ENCODE peak calls at places on chromosomes 13 and 19, in five cellular contexts. J is endodermal cell, N is adipocyte, Z is upper lobe of left lung, C is Karpas-422. E is an unnamed sample.

GRCh38 chr13:90184355-90184754 is 1163.1 kb upstream of the MIR17HG start:
- DNase-seq in C (no peak), J (no peak), N (no peak), Z (no peak), E (no peak)

GRCh38 chr19:861756-862528 is 2.5 kb downstream of the CFD start:
- DNase-seq in C (peak; percentile 90), J (peak; percentile 97), Z (peak; percentile 61), N (peak; percentile 74), E (peak; percentile 89)

GRCh38 chr19:1941146-1942077 is at the start of gene CSNK1G2:
- DNase-seq in C (peak; percentile 56), J (no peak), N (no peak), Z (no peak), E (peak; percentile 30)

GRCh38 chr13:24727731-24728601 is 36.0 kb upstream of the RNF17 start:
- DNase-seq in C (peak; percentile 92), J (peak; percentile 86), Z (peak; percentile 69), N (peak; percentile 94), E (peak; percentile 59)

GRCh38 chr19:56085571-56086275 is 35.4 kb downstream of the ZNF787 start:
- DNase-seq in J (no peak), N (no peak), Z (no peak), C (no peak), E (no peak)

GRCh38 chr13:25406377-25406776 is 34.6 kb downstream of the ATP8A2 start:
- DNase-seq in C (peak; percentile 45), N (peak; percentile 2), Z (no peak), J (peak; percentile 67), E (no peak)

GRCh38 chr19:10625003-10625761 is at the start of gene SLC44A2:
- DNase-seq in C (no peak), J (peak; percentile 93), N (peak; percentile 90), Z (peak; percentile 89), E (peak; percentile 93)

GRCh38 chr13:68745517-68745916 is 1362.1 kb upstream of the ATXN8OS start:
- DNase-seq in J (no peak), Z (no peak), C (no peak), N (no peak), E (no peak)

GRCh38 chr19:36198116-36198515 is 16.3 kb downstream of the ZNF565 start:
- DNase-seq in C (no peak), J (no peak), Z (no peak), N (no peak), E (no peak)

GRCh38 chr13:69565334-69565733 is 542.3 kb upstream of the ATXN8OS start:
- DNase-seq in C (peak; percentile 74), Z (no peak), N (no peak), J (peak; percentile 77), E (peak; percentile 35)

GRCh38 chr13:32587014-32587773 is 942 bp downstream of the PDS5B start:
- DNase-seq in C (peak; percentile 86), N (peak; percentile 86), Z (peak; percentile 86), J (peak; percentile 82), E (peak; percentile 79)

GRCh38 chr19:4149518-4150288 is 3.7 kb upstream of the CREB3L3 start:
- DNase-seq in Z (peak; percentile 35), N (no peak), C (no peak), J (no peak), E (peak; percentile 80)

GRCh38 chr19:531753-532571 is at the start of gene CDC34:
- DNase-seq in Z (no peak), J (peak; percentile 58), C (peak; percentile 67), N (peak; percentile 39), E (peak; percentile 61)

GRCh38 chr13:105847532-105848295 is 687.7 kb downstream of the EFNB2 start:
- DNase-seq in C (no peak), Z (no peak), J (no peak), N (peak; percentile 6), E (no peak)

GRCh38 chr19:51138549-51138979 is 3.5 kb upstream of the SIGLEC7 start:
- DNase-seq in Z (peak; percentile 81), J (peak; percentile 33), C (no peak), N (no peak), E (no peak)

GRCh38 chr13:102642475-102642874 is 45.7 kb downstream of the TPP2 start:
- DNase-seq in N (no peak), C (no peak), J (no peak), Z (peak; percentile 73), E (peak; percentile 70)

GRCh38 chr19:2618611-2619010 is 83.9 kb downstream of the GNG7 start:
- DNase-seq in J (no peak), N (peak; percentile 58), C (peak; percentile 65), Z (peak; percentile 92), E (peak; percentile 86)

GRCh38 chr19:51071006-51071405 is 6.1 kb upstream of the KLK13 start:
- DNase-seq in J (no peak), C (no peak), N (no peak), Z (no peak), E (no peak)

GRCh38 chr13:83221256-83221655 is 661.0 kb downstream of the SLITRK1 start:
- DNase-seq in C (no peak), J (no peak), N (no peak), Z (no peak), E (no peak)

GRCh38 chr19:35736913-35737886 is 5.1 kb downstream of the IGFLR1 start:
- DNase-seq in Z (no peak), C (peak; percentile 67), J (no peak), N (no peak), E (peak; percentile 47)

GRCh38 chr13:30037306-30037705 is 186.9 kb upstream of the UBL3 start:
- DNase-seq in N (no peak), Z (no peak), J (peak; percentile 87), C (no peak), E (no peak)

GRCh38 chr19:21434516-21434915 is 37.6 kb downstream of the ZNF493 start:
- DNase-seq in C (no peak), J (no peak), N (no peak), Z (no peak), E (no peak)

GRCh38 chr19:21434967-21435544 is 38.1 kb downstream of the ZNF493 start:
- DNase-seq in J (no peak), N (no peak), C (no peak), Z (no peak), E (no peak)

GRCh38 chr19:21440321-21440720 is 43.4 kb downstream of the ZNF493 start:
- DNase-seq in J (no peak), C (no peak), Z (no peak), N (no peak), E (no peak)

DNA sequence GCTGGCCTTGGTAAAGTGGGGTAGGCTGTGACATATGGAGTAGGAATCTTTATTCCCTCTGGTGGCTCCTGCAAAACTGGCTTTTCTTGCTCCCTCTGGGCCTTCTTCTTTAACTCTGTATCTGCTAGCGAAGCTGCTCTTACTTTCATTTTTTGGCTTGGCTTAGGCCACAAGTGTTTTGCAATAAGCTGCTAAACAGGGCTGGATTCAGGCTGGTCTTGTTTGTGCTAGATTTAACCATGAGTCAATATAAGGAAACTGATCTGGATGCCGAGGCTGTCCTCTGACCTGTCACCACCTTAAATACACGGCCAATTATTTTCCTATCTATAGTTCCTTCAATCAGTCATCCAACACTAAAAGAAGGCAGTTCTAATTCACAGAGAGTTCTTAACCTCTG is 42.4 kb downstream of the ZNF493 start:
- DNase-seq in Z (no peak), N (peak; percentile 48), C (no peak), J (no peak), E (no peak)
- H3K4me1 ChIP-seq in Z (no peaks in the 10 kb centered on the region), N (peaks cover 4% of the 10 kb centered on the region), C (no peaks in the 10 kb centered on the region), J (no peaks in the 10 kb centered on the region), E (no peaks in the 10 kb centered on the region)

GRCh38 chr19:41801031-41801430 is 4.6 kb downstream of the CEACAM3 start:
- DNase-seq in Z (no peak), N (no peak), C (no peak), J (peak; percentile 17), E (no peak)
- H3K4me1 ChIP-seq in Z (no peaks in the 10 kb centered on the region), N (no peaks in the 10 kb centered on the region), C (peaks cover 36% of the 10 kb centered on the region), J (no peaks in the 10 kb centered on the region), E (peaks cover 4% of the 10 kb centered on the region)

GRCh38 chr13:39032150-39032549 is 5.7 kb downstream of the PROSER1 start:
- DNase-seq in N (no peak), C (no peak), J (no peak), Z (no peak), E (no peak)
- H3K4me1 ChIP-seq in N (peaks cover 18% of the 10 kb centered on the region), C (peaks cover 27% of the 10 kb centered on the region), J (peaks cover 3% of the 10 kb centered on the region), Z (peaks cover 40% of the 10 kb centered on the region), E (peaks cover 13% of the 10 kb centered on the region)

GRCh38 chr19:16600824-16601223 is 27.2 kb downstream of the MED26 start:
- DNase-seq in C (no peak), N (no peak), Z (no peak), J (no peak), E (no peak)
- H3K4me1 ChIP-seq in C (peaks cover 64% of the 10 kb centered on the region), N (peaks cover 61% of the 10 kb centered on the region), Z (peaks cover 57% of the 10 kb centered on the region), J (no peaks in the 10 kb centered on the region), E (peaks cover 9% of the 10 kb centered on the region)

DNA sequence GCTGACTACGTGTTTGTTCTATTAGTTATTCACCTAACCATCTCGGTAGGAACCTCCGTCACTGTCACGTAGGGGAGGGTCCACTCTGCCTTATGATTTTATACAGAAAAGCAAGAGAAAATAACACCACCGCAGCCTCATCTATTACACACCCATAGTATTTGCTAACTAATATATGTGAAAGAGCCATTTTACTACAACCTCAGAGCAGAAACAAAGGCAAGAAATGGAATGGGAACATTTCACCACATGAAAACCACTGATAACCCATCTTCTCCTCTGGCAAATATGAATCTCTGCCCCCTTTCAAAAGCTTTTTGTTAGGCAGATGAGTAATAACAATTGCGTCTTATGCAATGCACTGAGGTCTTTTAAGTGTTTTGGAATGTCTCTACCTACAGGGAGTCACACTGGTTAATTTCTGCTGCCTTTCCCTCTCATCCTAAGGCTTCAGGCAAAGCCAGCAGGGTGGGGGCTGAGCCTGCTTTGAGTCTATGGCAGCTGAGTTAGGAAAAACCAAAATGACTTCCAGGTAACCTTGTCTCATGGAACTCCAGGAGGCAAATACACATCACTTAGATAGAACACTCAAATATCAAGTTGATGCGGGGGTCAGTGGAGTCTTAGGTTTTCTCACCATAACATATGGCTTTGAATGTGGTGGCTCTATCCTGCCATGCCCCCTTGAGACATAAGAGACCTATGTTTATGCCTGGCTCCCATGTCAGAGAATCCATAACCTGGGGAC is 15.0 kb downstream of the TSHZ3 start:
- DNase-seq in Z (no peak), N (peak; percentile 37), C (no peak), J (no peak), E (no peak)
- H3K4me1 ChIP-seq in Z (peaks cover 3% of the 10 kb centered on the region), N (peaks cover 41% of the 10 kb centered on the region), C (no peaks in the 10 kb centered on the region), J (peaks cover 2% of the 10 kb centered on the region), E (no peaks in the 10 kb centered on the region)

DNA sequence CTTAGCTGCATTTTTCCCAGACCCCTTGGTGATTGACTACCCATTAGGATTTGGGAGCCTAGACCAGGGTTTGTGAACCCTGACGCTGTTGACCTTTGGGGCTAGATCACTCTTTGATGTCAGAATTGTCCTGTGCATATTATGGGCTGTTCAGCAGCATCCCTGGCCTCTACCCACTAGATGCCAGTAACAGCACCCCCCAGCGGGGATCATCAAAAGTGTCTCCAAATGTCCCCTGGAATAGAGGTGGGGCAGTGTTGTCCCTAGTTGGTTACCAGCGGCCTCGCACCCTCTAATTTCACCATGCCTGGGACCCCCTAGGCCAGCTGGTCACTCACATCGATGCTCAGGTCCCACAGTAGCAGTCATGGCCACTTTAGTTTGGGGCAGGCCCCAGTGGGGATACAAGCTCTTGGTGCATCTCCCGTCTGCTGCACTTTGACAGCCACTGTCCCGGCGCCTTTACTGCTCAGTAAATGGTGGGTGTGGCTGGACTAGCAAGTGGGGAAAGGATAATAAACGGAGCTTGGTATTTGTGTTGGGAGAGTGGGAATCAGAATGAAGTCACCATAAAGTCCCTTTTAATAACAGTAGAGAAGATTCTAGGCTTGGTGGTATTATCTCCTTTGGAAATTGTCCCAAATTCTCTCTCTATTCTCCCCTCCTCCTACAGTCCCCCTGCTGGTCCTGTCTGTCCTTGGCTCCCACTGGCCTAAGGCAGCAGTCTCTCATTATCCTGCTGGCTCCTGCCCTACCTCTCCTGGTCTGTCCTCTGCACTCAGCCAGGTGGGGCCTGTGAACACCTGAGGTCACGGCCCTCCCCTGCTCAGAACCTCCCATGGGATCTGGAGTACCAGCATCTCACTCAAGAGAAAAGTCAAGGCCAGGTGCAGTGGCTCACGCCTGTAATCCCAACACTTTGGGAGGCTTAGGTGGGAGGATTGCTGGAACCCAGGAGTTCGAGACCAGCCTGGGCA is 80.6 kb downstream of the SIPA1L3 start:
- DNase-seq in Z (no peak), C (peak; percentile 82), J (peak; percentile 88), N (no peak), E (no peak)
- H3K4me1 ChIP-seq in Z (peaks cover 21% of the 10 kb centered on the region), C (peaks cover 57% of the 10 kb centered on the region), J (no peaks in the 10 kb centered on the region), N (peaks cover 5% of the 10 kb centered on the region), E (peaks cover 26% of the 10 kb centered on the region)